ENCODE peak calls at places on chromosomes 6 and 20, in ten cellular contexts. One of them, this sample, is unnamed.

GRCh38 chr6:147750420-147750819 is 241.9 kb downstream of the SAMD5 start:
- DNase-seq in CD4-positive, alpha-beta T cell: no peak
- DNase-seq in EH: no peak
- DNase-seq in pancreas: no peak
- DNase-seq in left colon: no peak
- DNase-seq in GM18507: no peak
- DNase-seq in posterior cingulate gyrus: no peak
- DNase-seq in stimulated activated CD4-positive, alpha-beta T cell treated with anti-CD3 and anti-CD28 coated beads, Interleukin-2, amount 100 ng/mL, for 48 hours: no peak
- DNase-seq in non-pigmented ciliary epithelial cell: no peak
- DNase-seq in foreskin fibroblast: no peak
- DNase-seq in this sample: no peak

GRCh38 chr6:166541876-166542579 is 44.5 kb downstream of the RAMACL start:
- DNase-seq in left colon: no peak
- DNase-seq in pancreas: no peak
- DNase-seq in foreskin fibroblast: no peak
- DNase-seq in EH: no peak
- DNase-seq in posterior cingulate gyrus: no peak
- DNase-seq in stimulated activated CD4-positive, alpha-beta T cell treated with anti-CD3 and anti-CD28 coated beads, Interleukin-2, amount 100 ng/mL, for 48 hours: no peak
- DNase-seq in CD4-positive, alpha-beta T cell: no peak
- DNase-seq in GM18507: no peak
- DNase-seq in non-pigmented ciliary epithelial cell: no peak
- DNase-seq in this sample: no peak

GRCh38 chr6:152696543-152696942 is 1.2 kb upstream of the MYCT1 start:
- DNase-seq in foreskin fibroblast: peak
- DNase-seq in pancreas: no peak
- DNase-seq in EH: peak
- DNase-seq in left colon: no peak
- DNase-seq in posterior cingulate gyrus: no peak
- DNase-seq in non-pigmented ciliary epithelial cell: peak
- DNase-seq in CD4-positive, alpha-beta T cell: no peak
- DNase-seq in GM18507: no peak
- DNase-seq in stimulated activated CD4-positive, alpha-beta T cell treated with anti-CD3 and anti-CD28 coated beads, Interleukin-2, amount 100 ng/mL, for 48 hours: no peak
- DNase-seq in this sample: no peak

GRCh38 chr6:9437836-9438235 is 977.0 kb downstream of the TFAP2A start:
- DNase-seq in GM18507: no peak
- DNase-seq in CD4-positive, alpha-beta T cell: no peak
- DNase-seq in posterior cingulate gyrus: no peak
- DNase-seq in EH: peak
- DNase-seq in stimulated activated CD4-positive, alpha-beta T cell treated with anti-CD3 and anti-CD28 coated beads, Interleukin-2, amount 100 ng/mL, for 48 hours: no peak
- DNase-seq in pancreas: no peak
- DNase-seq in left colon: no peak
- DNase-seq in non-pigmented ciliary epithelial cell: no peak
- DNase-seq in foreskin fibroblast: peak
- DNase-seq in this sample: no peak

GRCh38 chr6:64217721-64218603 is 582.4 kb downstream of the PHF3 start:
- DNase-seq in GM18507: no peak
- DNase-seq in foreskin fibroblast: no peak
- DNase-seq in stimulated activated CD4-positive, alpha-beta T cell treated with anti-CD3 and anti-CD28 coated beads, Interleukin-2, amount 100 ng/mL, for 48 hours: no peak
- DNase-seq in left colon: no peak
- DNase-seq in posterior cingulate gyrus: no peak
- DNase-seq in pancreas: no peak
- DNase-seq in EH: peak
- DNase-seq in CD4-positive, alpha-beta T cell: no peak
- DNase-seq in non-pigmented ciliary epithelial cell: peak
- DNase-seq in this sample: no peak

GRCh38 chr20:62642666-62643520 is 590 bp downstream of the SLCO4A1 start:
- DNase-seq in CD4-positive, alpha-beta T cell: peak
- DNase-seq in GM18507: no peak
- DNase-seq in posterior cingulate gyrus: peak
- DNase-seq in EH: peak
- DNase-seq in left colon: no peak
- DNase-seq in pancreas: peak
- DNase-seq in foreskin fibroblast: no peak
- DNase-seq in non-pigmented ciliary epithelial cell: no peak
- DNase-seq in stimulated activated CD4-positive, alpha-beta T cell treated with anti-CD3 and anti-CD28 coated beads, Interleukin-2, amount 100 ng/mL, for 48 hours: peak
- DNase-seq in this sample: peak

GRCh38 chr6:107443904-107444267 is 15.5 kb downstream of the PDSS2 start:
- DNase-seq in non-pigmented ciliary epithelial cell: no peak
- DNase-seq in CD4-positive, alpha-beta T cell: no peak
- DNase-seq in stimulated activated CD4-positive, alpha-beta T cell treated with anti-CD3 and anti-CD28 coated beads, Interleukin-2, amount 100 ng/mL, for 48 hours: no peak
- DNase-seq in pancreas: no peak
- DNase-seq in GM18507: no peak
- DNase-seq in left colon: no peak
- DNase-seq in foreskin fibroblast: no peak
- DNase-seq in EH: peak
- DNase-seq in posterior cingulate gyrus: no peak
- DNase-seq in this sample: no peak

GRCh38 chr6:119348308-119349040 is 1.1 kb downstream of the MAN1A1 start:
- DNase-seq in stimulated activated CD4-positive, alpha-beta T cell treated with anti-CD3 and anti-CD28 coated beads, Interleukin-2, amount 100 ng/mL, for 48 hours: peak
- DNase-seq in foreskin fibroblast: no peak
- DNase-seq in CD4-positive, alpha-beta T cell: peak
- DNase-seq in GM18507: no peak
- DNase-seq in pancreas: peak
- DNase-seq in EH: peak
- DNase-seq in non-pigmented ciliary epithelial cell: no peak
- DNase-seq in left colon: peak
- DNase-seq in posterior cingulate gyrus: peak
- DNase-seq in this sample: peak

GRCh38 chr6:23505021-23505420 is 621.0 kb upstream of the NRSN1 start:
- DNase-seq in non-pigmented ciliary epithelial cell: peak
- DNase-seq in left colon: no peak
- DNase-seq in GM18507: no peak
- DNase-seq in foreskin fibroblast: no peak
- DNase-seq in EH: peak
- DNase-seq in pancreas: no peak
- DNase-seq in CD4-positive, alpha-beta T cell: no peak
- DNase-seq in posterior cingulate gyrus: no peak
- DNase-seq in stimulated activated CD4-positive, alpha-beta T cell treated with anti-CD3 and anti-CD28 coated beads, Interleukin-2, amount 100 ng/mL, for 48 hours: no peak
- DNase-seq in this sample: no peak

GRCh38 chr20:4819901-4820300 is 98.2 kb downstream of the PRND start:
- DNase-seq in non-pigmented ciliary epithelial cell: no peak
- DNase-seq in EH: no peak
- DNase-seq in GM18507: no peak
- DNase-seq in posterior cingulate gyrus: no peak
- DNase-seq in foreskin fibroblast: no peak
- DNase-seq in CD4-positive, alpha-beta T cell: no peak
- DNase-seq in pancreas: no peak
- DNase-seq in left colon: no peak
- DNase-seq in stimulated activated CD4-positive, alpha-beta T cell treated with anti-CD3 and anti-CD28 coated beads, Interleukin-2, amount 100 ng/mL, for 48 hours: no peak
- DNase-seq in this sample: no peak

GRCh38 chr6:157898169-157898568 is 75.1 kb downstream of the SNX9 start:
- DNase-seq in foreskin fibroblast: no peak
- DNase-seq in non-pigmented ciliary epithelial cell: no peak
- DNase-seq in stimulated activated CD4-positive, alpha-beta T cell treated with anti-CD3 and anti-CD28 coated beads, Interleukin-2, amount 100 ng/mL, for 48 hours: no peak
- DNase-seq in EH: peak
- DNase-seq in pancreas: no peak
- DNase-seq in CD4-positive, alpha-beta T cell: peak
- DNase-seq in GM18507: no peak
- DNase-seq in posterior cingulate gyrus: peak
- DNase-seq in left colon: no peak
- DNase-seq in this sample: no peak

GRCh38 chr20:21521596-21522478 is 8.0 kb upstream of the NKX2-2 start:
- DNase-seq in foreskin fibroblast: no peak
- DNase-seq in non-pigmented ciliary epithelial cell: no peak
- DNase-seq in posterior cingulate gyrus: no peak
- DNase-seq in CD4-positive, alpha-beta T cell: no peak
- DNase-seq in EH: no peak
- DNase-seq in left colon: no peak
- DNase-seq in pancreas: no peak
- DNase-seq in GM18507: no peak
- DNase-seq in stimulated activated CD4-positive, alpha-beta T cell treated with anti-CD3 and anti-CD28 coated beads, Interleukin-2, amount 100 ng/mL, for 48 hours: no peak
- DNase-seq in this sample: no peak

GRCh38 chr6:11845664-11846577 is 67.3 kb upstream of the ADTRP start:
- DNase-seq in left colon: no peak
- DNase-seq in GM18507: no peak
- DNase-seq in posterior cingulate gyrus: no peak
- DNase-seq in foreskin fibroblast: no peak
- DNase-seq in CD4-positive, alpha-beta T cell: no peak
- DNase-seq in stimulated activated CD4-positive, alpha-beta T cell treated with anti-CD3 and anti-CD28 coated beads, Interleukin-2, amount 100 ng/mL, for 48 hours: no peak
- DNase-seq in non-pigmented ciliary epithelial cell: no peak
- DNase-seq in pancreas: no peak
- DNase-seq in EH: no peak
- DNase-seq in this sample: no peak

GRCh38 chr20:23283096-23283850 is 67.3 kb upstream of the NXT1 start:
- DNase-seq in pancreas: no peak
- DNase-seq in posterior cingulate gyrus: no peak
- DNase-seq in GM18507: no peak
- DNase-seq in left colon: no peak
- DNase-seq in stimulated activated CD4-positive, alpha-beta T cell treated with anti-CD3 and anti-CD28 coated beads, Interleukin-2, amount 100 ng/mL, for 48 hours: no peak
- DNase-seq in EH: no peak
- DNase-seq in CD4-positive, alpha-beta T cell: no peak
- DNase-seq in foreskin fibroblast: no peak
- DNase-seq in non-pigmented ciliary epithelial cell: no peak
- DNase-seq in this sample: no peak

GRCh38 chr6:108715832-108716231 is 132.4 kb upstream of the ARMC2 start:
- DNase-seq in EH: no peak
- DNase-seq in posterior cingulate gyrus: no peak
- DNase-seq in left colon: no peak
- DNase-seq in GM18507: no peak
- DNase-seq in non-pigmented ciliary epithelial cell: no peak
- DNase-seq in foreskin fibroblast: no peak
- DNase-seq in CD4-positive, alpha-beta T cell: no peak
- DNase-seq in pancreas: no peak
- DNase-seq in stimulated activated CD4-positive, alpha-beta T cell treated with anti-CD3 and anti-CD28 coated beads, Interleukin-2, amount 100 ng/mL, for 48 hours: no peak
- DNase-seq in this sample: no peak

GRCh38 chr20:58127731-58128130 is 100.7 kb downstream of the ANKRD60 start:
- DNase-seq in GM18507: no peak
- DNase-seq in non-pigmented ciliary epithelial cell: peak
- DNase-seq in pancreas: peak
- DNase-seq in EH: peak
- DNase-seq in posterior cingulate gyrus: no peak
- DNase-seq in CD4-positive, alpha-beta T cell: no peak
- DNase-seq in left colon: no peak
- DNase-seq in foreskin fibroblast: peak
- DNase-seq in stimulated activated CD4-positive, alpha-beta T cell treated with anti-CD3 and anti-CD28 coated beads, Interleukin-2, amount 100 ng/mL, for 48 hours: no peak
- DNase-seq in this sample: no peak

GRCh38 chr6:63740709-63741108 is 105.1 kb downstream of the PHF3 start:
- DNase-seq in CD4-positive, alpha-beta T cell: no peak
- DNase-seq in foreskin fibroblast: peak
- DNase-seq in non-pigmented ciliary epithelial cell: peak
- DNase-seq in left colon: no peak
- DNase-seq in stimulated activated CD4-positive, alpha-beta T cell treated with anti-CD3 and anti-CD28 coated beads, Interleukin-2, amount 100 ng/mL, for 48 hours: no peak
- DNase-seq in GM18507: no peak
- DNase-seq in pancreas: no peak
- DNase-seq in posterior cingulate gyrus: no peak
- DNase-seq in EH: peak
- DNase-seq in this sample: no peak

GRCh38 chr20:5282561-5282960 is 34.2 kb downstream of the PROKR2 start:
- DNase-seq in CD4-positive, alpha-beta T cell: no peak
- DNase-seq in left colon: no peak
- DNase-seq in non-pigmented ciliary epithelial cell: no peak
- DNase-seq in EH: no peak
- DNase-seq in posterior cingulate gyrus: no peak
- DNase-seq in foreskin fibroblast: no peak
- DNase-seq in GM18507: no peak
- DNase-seq in pancreas: no peak
- DNase-seq in stimulated activated CD4-positive, alpha-beta T cell treated with anti-CD3 and anti-CD28 coated beads, Interleukin-2, amount 100 ng/mL, for 48 hours: no peak
- DNase-seq in this sample: no peak

GRCh38 chr20:37071481-37071911 is 24.3 kb downstream of the RBL1 start:
- DNase-seq in CD4-positive, alpha-beta T cell: peak
- DNase-seq in pancreas: no peak
- DNase-seq in left colon: no peak
- DNase-seq in GM18507: no peak
- DNase-seq in EH: peak
- DNase-seq in non-pigmented ciliary epithelial cell: no peak
- DNase-seq in posterior cingulate gyrus: no peak
- DNase-seq in foreskin fibroblast: no peak
- DNase-seq in stimulated activated CD4-positive, alpha-beta T cell treated with anti-CD3 and anti-CD28 coated beads, Interleukin-2, amount 100 ng/mL, for 48 hours: peak
- DNase-seq in this sample: no peak

GRCh38 chr6:38973178-38974057 is 75.2 kb upstream of the GLP1R start:
- DNase-seq in stimulated activated CD4-positive, alpha-beta T cell treated with anti-CD3 and anti-CD28 coated beads, Interleukin-2, amount 100 ng/mL, for 48 hours: peak
- DNase-seq in left colon: no peak
- DNase-seq in foreskin fibroblast: peak
- DNase-seq in EH: peak
- DNase-seq in pancreas: peak
- DNase-seq in CD4-positive, alpha-beta T cell: no peak
- DNase-seq in non-pigmented ciliary epithelial cell: peak
- DNase-seq in GM18507: no peak
- DNase-seq in posterior cingulate gyrus: no peak
- DNase-seq in this sample: no peak

GRCh38 chr6:32108094-32108627 is 977 bp downstream of the TNXB start:
- DNase-seq in GM18507: no peak
- DNase-seq in EH: peak
- DNase-seq in non-pigmented ciliary epithelial cell: no peak
- DNase-seq in posterior cingulate gyrus: no peak
- DNase-seq in stimulated activated CD4-positive, alpha-beta T cell treated with anti-CD3 and anti-CD28 coated beads, Interleukin-2, amount 100 ng/mL, for 48 hours: no peak
- DNase-seq in foreskin fibroblast: peak
- DNase-seq in CD4-positive, alpha-beta T cell: no peak
- DNase-seq in left colon: peak
- DNase-seq in pancreas: no peak
- DNase-seq in this sample: no peak

GRCh38 chr20:1041845-1042390 is 39.8 kb upstream of the RSPO4 start:
- DNase-seq in GM18507: no peak
- DNase-seq in posterior cingulate gyrus: no peak
- DNase-seq in foreskin fibroblast: no peak
- DNase-seq in stimulated activated CD4-positive, alpha-beta T cell treated with anti-CD3 and anti-CD28 coated beads, Interleukin-2, amount 100 ng/mL, for 48 hours: no peak
- DNase-seq in EH: no peak
- DNase-seq in pancreas: no peak
- DNase-seq in non-pigmented ciliary epithelial cell: no peak
- DNase-seq in CD4-positive, alpha-beta T cell: no peak
- DNase-seq in left colon: no peak
- DNase-seq in this sample: no peak

GRCh38 chr6:148332088-148332487 is 10.6 kb upstream of the SASH1 start:
- DNase-seq in non-pigmented ciliary epithelial cell: no peak
- DNase-seq in stimulated activated CD4-positive, alpha-beta T cell treated with anti-CD3 and anti-CD28 coated beads, Interleukin-2, amount 100 ng/mL, for 48 hours: no peak
- DNase-seq in pancreas: no peak
- DNase-seq in GM18507: no peak
- DNase-seq in posterior cingulate gyrus: no peak
- DNase-seq in foreskin fibroblast: no peak
- DNase-seq in left colon: no peak
- DNase-seq in EH: no peak
- DNase-seq in CD4-positive, alpha-beta T cell: no peak
- DNase-seq in this sample: no peak

GRCh38 chr6:126913658-126914057 is 204.8 kb upstream of the RSPO3 start:
- DNase-seq in non-pigmented ciliary epithelial cell: no peak
- DNase-seq in CD4-positive, alpha-beta T cell: no peak
- DNase-seq in posterior cingulate gyrus: no peak
- DNase-seq in GM18507: no peak
- DNase-seq in pancreas: no peak
- DNase-seq in EH: peak
- DNase-seq in stimulated activated CD4-positive, alpha-beta T cell treated with anti-CD3 and anti-CD28 coated beads, Interleukin-2, amount 100 ng/mL, for 48 hours: no peak
- DNase-seq in left colon: no peak
- DNase-seq in foreskin fibroblast: no peak
- DNase-seq in this sample: no peak

GRCh38 chr6:39256294-39256693 is 27.0 kb upstream of the KCNK5 start:
- DNase-seq in pancreas: no peak
- DNase-seq in left colon: no peak
- DNase-seq in stimulated activated CD4-positive, alpha-beta T cell treated with anti-CD3 and anti-CD28 coated beads, Interleukin-2, amount 100 ng/mL, for 48 hours: no peak
- DNase-seq in CD4-positive, alpha-beta T cell: no peak
- DNase-seq in posterior cingulate gyrus: no peak
- DNase-seq in non-pigmented ciliary epithelial cell: no peak
- DNase-seq in EH: no peak
- DNase-seq in foreskin fibroblast: no peak
- DNase-seq in GM18507: no peak
- DNase-seq in this sample: no peak

This sample was measured in effector memory CD8-positive, alpha-beta T cell.